ENCODE peak calls at places on chromosomes 1 and 21, in five cellular contexts. One of them, this sample, is unnamed.

GRCh38 chr1:116139592-116140134 is 28.5 kb downstream of the MAB21L3 start:
- DNase-seq in HCT116: no peak
- DNase-seq in SK-N-SH: no peak
- DNase-seq in K562: no peak
- DNase-seq in GM12878: no peak
- DNase-seq in this sample: no peak

GRCh38 chr1:79497193-79497773 is 490.8 kb upstream of the ADGRL4 start:
- DNase-seq in HCT116: peak; percentile 10
- DNase-seq in SK-N-SH: peak; percentile 42
- DNase-seq in K562: peak; percentile 12
- DNase-seq in GM12878: no peak
- DNase-seq in this sample: peak; percentile 40

GRCh38 chr1:32759521-32759980 is 57.0 kb upstream of the SYNC start:
- DNase-seq in HCT116: no peak
- DNase-seq in SK-N-SH: no peak
- DNase-seq in K562: no peak
- DNase-seq in GM12878: no peak
- DNase-seq in this sample: no peak

GRCh38 chr1:147475488-147475887 is 65.8 kb upstream of the BCL9 start:
- DNase-seq in HCT116: no peak
- DNase-seq in SK-N-SH: no peak
- DNase-seq in K562: no peak
- DNase-seq in GM12878: no peak
- DNase-seq in this sample: no peak

GRCh38 chr1:26530898-26531598 is 1.5 kb downstream of the RPS6KA1 start:
- DNase-seq in HCT116: peak; percentile 65
- DNase-seq in SK-N-SH: peak; percentile 51
- DNase-seq in K562: peak; percentile 80
- DNase-seq in GM12878: no peak
- DNase-seq in this sample: no peak

GRCh38 chr1:56798053-56798471 is 21.1 kb downstream of the FYB2 start:
- DNase-seq in HCT116: no peak
- DNase-seq in SK-N-SH: no peak
- DNase-seq in K562: no peak
- DNase-seq in GM12878: no peak
- DNase-seq in this sample: no peak

GRCh38 chr21:28639742-28640141 is 352.9 kb downstream of the LTN1 start:
- DNase-seq in HCT116: no peak
- DNase-seq in SK-N-SH: no peak
- DNase-seq in K562: no peak
- DNase-seq in GM12878: no peak
- DNase-seq in this sample: no peak

GRCh38 chr1:96482615-96483014 is 239.0 kb upstream of the PTBP2 start:
- DNase-seq in HCT116: no peak
- DNase-seq in SK-N-SH: no peak
- DNase-seq in K562: no peak
- DNase-seq in GM12878: no peak
- DNase-seq in this sample: no peak

GRCh38 chr1:32873484-32873883 is 2.8 kb upstream of the FNDC5 start:
- DNase-seq in HCT116: no peak
- DNase-seq in SK-N-SH: no peak
- DNase-seq in K562: no peak
- DNase-seq in GM12878: no peak
- DNase-seq in this sample: no peak

GRCh38 chr1:43434256-43434655 is 19.5 kb downstream of the HYI start:
- DNase-seq in HCT116: no peak
- DNase-seq in SK-N-SH: no peak
- DNase-seq in K562: no peak
- DNase-seq in GM12878: no peak
- DNase-seq in this sample: no peak

GRCh38 chr1:175232335-175232734 is 39.8 kb upstream of the KIAA0040 start:
- DNase-seq in HCT116: no peak
- DNase-seq in SK-N-SH: no peak
- DNase-seq in K562: no peak
- DNase-seq in GM12878: no peak
- DNase-seq in this sample: no peak

GRCh38 chr1:18527921-18528320 is 47.2 kb downstream of the KLHDC7A start:
- DNase-seq in HCT116: no peak
- DNase-seq in SK-N-SH: no peak
- DNase-seq in K562: peak; percentile 47
- DNase-seq in GM12878: no peak
- DNase-seq in this sample: no peak

GRCh38 chr21:31665397-31665796 is 5.9 kb downstream of the SOD1 start:
- DNase-seq in HCT116: no peak
- DNase-seq in SK-N-SH: no peak
- DNase-seq in K562: no peak
- DNase-seq in GM12878: no peak
- DNase-seq in this sample: no peak

DNA sequence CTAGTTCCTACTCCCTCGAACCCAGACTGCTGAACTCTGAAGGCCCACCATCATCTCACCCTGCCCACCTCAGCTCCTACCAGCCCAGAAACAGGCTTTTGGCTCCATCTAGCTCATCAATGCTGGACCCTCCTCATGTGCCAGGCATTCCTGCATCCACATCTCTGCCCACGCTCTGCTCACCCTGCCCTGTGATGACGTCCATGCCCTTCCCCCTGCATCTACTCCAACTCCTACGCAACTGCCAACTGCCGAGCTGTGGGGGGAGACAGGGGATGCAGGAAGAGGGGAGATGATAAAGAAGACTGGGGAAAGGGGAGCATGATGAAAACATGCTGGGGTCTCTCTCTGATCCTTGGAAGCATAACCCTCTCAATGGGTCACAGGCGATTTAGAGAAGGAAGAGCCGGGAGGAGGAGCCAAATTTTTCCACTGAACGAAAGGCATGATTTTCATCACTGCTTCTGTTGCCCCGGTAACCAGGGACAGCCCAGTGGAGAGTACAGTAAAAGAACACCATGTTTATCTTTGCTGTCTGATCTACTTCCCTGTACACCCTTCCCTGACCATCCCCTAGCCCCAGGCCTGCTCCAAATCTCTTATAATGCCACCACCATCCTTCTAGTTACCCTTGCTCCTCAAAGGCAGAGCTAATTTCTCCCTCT is 44.3 kb downstream of the CD34 start:
- DNase-seq in HCT116: no peak
- DNase-seq in SK-N-SH: peak; percentile 60
- DNase-seq in K562: no peak
- DNase-seq in GM12878: no peak
- DNase-seq in this sample: no peak
- TF ChIP-seq POLR2AphosphoS5 in HCT116: no peak
- TF ChIP-seq POLR2AphosphoS5 in SK-N-SH: no peak
- TF ChIP-seq POLR2AphosphoS5 in K562: no peak
- TF ChIP-seq POLR2AphosphoS5 in GM12878: no peak
- TF ChIP-seq POLR2AphosphoS5 in this sample: no peak

GRCh38 chr1:151907363-151908139 is 1.8 kb downstream of the THEM4 start:
- DNase-seq in HCT116: peak; percentile 31
- DNase-seq in SK-N-SH: no peak
- DNase-seq in K562: no peak
- DNase-seq in GM12878: no peak
- DNase-seq in this sample: peak; percentile 1
- H3K9ac ChIP-seq in HCT116: no peak overlapping the region
- H3K9ac ChIP-seq in SK-N-SH: no peak overlapping the region
- H3K9ac ChIP-seq in K562: no peak overlapping the region
- H3K9ac ChIP-seq in GM12878: no peak overlapping the region
- H3K9ac ChIP-seq in this sample: no peak overlapping the region

GRCh38 chr1:115092214-115092613 is 2.9 kb upstream of the TSPAN2 start:
- DNase-seq in HCT116: no peak
- DNase-seq in SK-N-SH: no peak
- DNase-seq in K562: no peak
- DNase-seq in GM12878: no peak
- DNase-seq in this sample: no peak
- TF ChIP-seq POLR2AphosphoS5 in HCT116: no peak
- TF ChIP-seq POLR2AphosphoS5 in SK-N-SH: no peak
- TF ChIP-seq POLR2AphosphoS5 in K562: no peak
- TF ChIP-seq POLR2AphosphoS5 in GM12878: no peak
- TF ChIP-seq POLR2AphosphoS5 in this sample: no peak

GRCh38 chr1:23282967-23283366 is 61.1 kb downstream of the HNRNPR start:
- DNase-seq in HCT116: no peak
- DNase-seq in SK-N-SH: no peak
- DNase-seq in K562: no peak
- DNase-seq in GM12878: no peak
- DNase-seq in this sample: no peak
- H3K9ac ChIP-seq in HCT116: no peak overlapping the region
- H3K9ac ChIP-seq in SK-N-SH: no peak overlapping the region
- H3K9ac ChIP-seq in K562: no peak overlapping the region
- H3K9ac ChIP-seq in GM12878: no peak overlapping the region
- H3K9ac ChIP-seq in this sample: no peak overlapping the region

GRCh38 chr1:109500886-109501285 is 7.0 kb downstream of the CYB561D1 start:
- DNase-seq in HCT116: no peak
- DNase-seq in SK-N-SH: no peak
- DNase-seq in K562: no peak
- DNase-seq in GM12878: no peak
- DNase-seq in this sample: no peak
- TF ChIP-seq POLR2AphosphoS5 in HCT116: no peak
- TF ChIP-seq POLR2AphosphoS5 in SK-N-SH: no peak
- TF ChIP-seq POLR2AphosphoS5 in K562: no peak
- TF ChIP-seq POLR2AphosphoS5 in GM12878: no peak
- TF ChIP-seq POLR2AphosphoS5 in this sample: no peak

This sample was measured in SK-N-MC.